ENCODE peak calls at places on chromosomes 13 and 19, in five cellular contexts. V is HCT116, W is gastrocnemius medialis, X is body of pancreas, C is upper lobe of left lung. T is an unnamed sample.

GRCh38 chr13:30738946-30739528 is 3.7 kb downstream of the ALOX5AP start:
- ATAC-seq in X (no peak), W (no peak), C (no peak), V (no peak), T (no peak)

GRCh38 chr13:27170221-27170520 is 1.4 kb downstream of the USP12 start:
- ATAC-seq in X (no peak), W (no peak), V (no peak), C (peak), T (no peak)

GRCh38 chr13:85693889-85694511 is 105.2 kb downstream of the SLITRK6 start:
- ATAC-seq in X (no peak), V (no peak), C (no peak), W (no peak), T (no peak)

GRCh38 chr19:27776020-27776419 is 1436.9 kb downstream of the UQCRFS1 start:
- ATAC-seq in V (peak), W (peak), X (no peak), C (no peak), T (no peak)

GRCh38 chr13:109744512-109745051 is 41.8 kb downstream of the IRS2 start:
- ATAC-seq in W (peak), X (peak), V (no peak), C (peak), T (no peak)

GRCh38 chr13:40932252-40932651 is 86.9 kb downstream of the ELF1 start:
- ATAC-seq in V (no peak), C (no peak), X (no peak), W (peak), T (no peak)

GRCh38 chr13:33218426-33218825 is 67.1 kb downstream of the STARD13 start:
- ATAC-seq in V (peak), C (no peak), X (no peak), W (no peak), T (no peak)

GRCh38 chr13:27148900-27149299 is 22.7 kb downstream of the USP12 start:
- ATAC-seq in C (no peak), W (no peak), X (no peak), V (no peak), T (no peak)

GRCh38 chr13:95192998-95193397 is 108.3 kb downstream of the ABCC4 start:
- ATAC-seq in V (no peak), C (no peak), X (no peak), W (peak), T (no peak)

GRCh38 chr13:84649853-84650252 is 767.6 kb upstream of the SLITRK1 start:
- ATAC-seq in C (no peak), V (no peak), X (no peak), W (no peak), T (no peak)

GRCh38 chr13:34048652-34049051 is 230.7 kb downstream of the RFC3 start:
- ATAC-seq in C (no peak), V (no peak), W (no peak), X (no peak), T (no peak)

GRCh38 chr13:82938644-82939043 is 943.6 kb downstream of the SLITRK1 start:
- ATAC-seq in V (no peak), C (no peak), W (no peak), X (no peak), T (no peak)

GRCh38 chr19:44968670-44969069 is 13.5 kb downstream of the CLPTM1 start:
- ATAC-seq in V (no peak), X (no peak), C (no peak), W (no peak), T (no peak)

GRCh38 chr19:42420055-42420544 is 7.1 kb downstream of the LIPE start:
- ATAC-seq in C (no peak), V (peak), W (no peak), X (no peak), T (no peak)

GRCh38 chr19:41698746-41699230 is 9.6 kb upstream of the CEACAM5 start:
- ATAC-seq in X (peak), V (no peak), C (no peak), W (no peak), T (no peak)

GRCh38 chr19:45395524-45396388 is 9.1 kb downstream of the PPP1R13L start:
- ATAC-seq in W (no peak), V (no peak), C (no peak), X (no peak), T (no peak)

DNA sequence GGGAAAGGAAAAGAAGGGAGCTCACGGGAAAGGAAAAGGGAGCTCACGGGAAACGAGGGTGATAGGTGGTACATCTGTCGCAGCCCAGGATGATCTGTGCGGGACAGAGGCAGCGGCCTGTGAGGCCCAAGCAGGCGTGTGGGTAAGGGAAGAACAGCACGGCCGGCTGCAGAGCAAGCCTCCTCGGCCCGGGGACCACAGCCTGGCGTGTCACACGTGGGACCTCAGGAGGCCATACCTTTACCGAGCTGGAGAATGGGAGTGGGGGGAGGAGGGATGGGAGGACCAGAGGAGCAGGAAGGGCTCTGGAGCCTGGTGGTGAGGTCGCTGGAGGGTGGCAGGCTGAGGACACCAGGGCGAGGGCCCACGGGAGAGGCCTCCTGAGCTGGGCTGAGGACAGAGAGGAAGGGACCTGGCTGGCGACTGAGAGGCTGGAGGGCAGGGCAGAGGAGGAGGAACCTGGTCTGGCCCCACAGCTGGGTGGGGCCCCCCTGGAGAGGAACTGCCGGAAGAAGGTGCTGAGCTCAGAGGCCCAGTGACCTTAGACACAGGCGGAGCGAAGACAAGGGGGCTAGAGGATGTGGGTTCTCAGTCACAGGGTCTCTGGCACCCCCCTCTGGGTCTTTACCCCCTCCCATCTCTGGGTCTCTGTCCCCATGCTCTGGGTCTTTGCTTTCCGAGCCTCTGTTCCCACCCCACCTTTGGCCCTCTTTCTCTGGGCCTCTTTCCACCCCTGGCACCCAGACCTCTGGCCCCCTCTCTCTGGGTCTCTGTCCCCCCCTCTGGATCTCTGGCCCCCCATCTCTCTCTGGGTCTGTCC is 2.9 kb upstream of the FTL start:
- ATAC-seq in W (no peak), X (no peak), V (peak), C (peak), T (no peak)
- TF ChIP-seq POLR2A in W (peak), X (no peak), V (peak), C (no peak), T (peak)

DNA sequence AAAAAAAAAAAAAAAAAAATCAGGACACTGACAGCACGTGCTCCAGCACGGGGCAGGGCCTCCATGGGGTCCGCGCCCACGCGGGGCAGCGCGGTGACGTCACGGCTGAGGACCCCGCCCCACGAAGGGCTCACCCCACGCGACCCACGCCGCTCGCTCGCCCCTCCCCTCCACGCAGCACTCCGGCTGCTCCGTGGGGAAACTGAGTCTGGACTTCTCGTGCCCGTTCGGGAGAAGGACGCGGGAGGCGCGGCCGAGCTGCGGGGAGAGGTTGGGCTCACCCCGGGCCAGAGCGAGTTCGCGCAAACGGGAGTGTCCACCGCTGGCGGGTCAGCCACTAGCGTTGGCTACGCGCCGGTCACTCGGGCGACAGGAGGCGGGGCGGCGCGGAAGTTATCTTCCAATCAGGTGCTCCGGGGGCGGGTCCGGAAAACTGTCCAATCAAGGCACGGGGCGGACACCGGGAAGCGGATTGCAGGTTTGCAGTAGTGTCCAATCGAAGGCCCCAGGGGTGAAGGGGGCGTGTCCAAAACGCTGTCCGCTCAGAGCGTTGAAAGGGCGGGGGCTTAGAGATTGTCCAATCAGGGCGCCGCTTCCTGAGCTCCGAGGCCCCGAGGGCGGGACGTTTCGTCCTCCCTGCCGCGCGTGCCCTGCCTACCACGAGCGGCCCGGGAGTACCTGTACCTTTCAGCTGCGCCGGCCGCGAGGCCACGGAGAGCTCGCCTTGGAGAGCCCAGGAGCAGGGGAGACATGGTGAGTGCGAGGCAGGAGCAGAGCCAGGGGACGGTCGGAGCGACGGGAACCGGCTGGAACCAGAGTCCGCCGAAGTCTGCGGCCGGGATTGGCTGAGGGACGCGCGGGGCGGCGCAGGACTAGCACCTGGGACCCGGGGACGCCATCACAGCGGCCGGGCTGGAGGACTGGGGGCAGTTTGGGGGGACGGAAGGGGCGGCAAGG is at the start of gene ZNF57:
- ATAC-seq in W (peak), X (peak), C (peak), V (peak), T (peak)
- TF ChIP-seq POLR2A in W (peak), X (peak), C (no peak), V (peak), T (peak)

GRCh38 chr19:16206637-16207036 is 8.9 kb downstream of the AP1M1 start:
- ATAC-seq in X (no peak), V (no peak), C (no peak), W (no peak), T (no peak)
- TF ChIP-seq POLR2A in X (no peak), V (no peak), C (no peak), W (no peak), T (no peak)

GRCh38 chr13:99086149-99086868 is 108.4 kb upstream of the DOCK9 start:
- ATAC-seq in X (peak), W (peak), C (peak), V (peak), T (peak)
- TF ChIP-seq POLR2A in X (peak), W (peak), C (no peak), V (peak), T (peak)

GRCh38 chr19:9615828-9616227 is 5.2 kb downstream of the ZNF561 start:
- ATAC-seq in C (no peak), W (no peak), X (no peak), V (no peak), T (no peak)

GRCh38 chr19:9620842-9621155 is 233 bp downstream of the ZNF561 start:
- ATAC-seq in W (peak), C (no peak), X (peak), V (peak), T (peak)

GRCh38 chr19:9622531-9622930 is 1.5 kb upstream of the ZNF561 start:
- ATAC-seq in W (no peak), C (no peak), V (no peak), X (no peak), T (no peak)

GRCh38 chr19:9621156-9622037 is at the start of gene ZNF561:
- ATAC-seq in X (peak), C (peak), W (peak), V (peak), T (peak)
- TF ChIP-seq POLR2A in X (peak), C (no peak), W (no peak), V (peak), T (peak)

GRCh38 chr13:52195052-52195837 is 35.8 kb upstream of the NEK3 start:
- ATAC-seq in V (no peak), C (peak), W (peak), X (peak), T (peak)
- TF ChIP-seq POLR2A in V (no peak), C (no peak), W (no peak), X (peak), T (no peak)

GRCh38 chr19:23116802-23117571 is at the start of gene ZNF730:
- ATAC-seq in C (peak), X (peak), W (no peak), V (no peak), T (peak)
- TF ChIP-seq POLR2A in C (no peak), X (no peak), W (no peak), V (no peak), T (no peak)

GRCh38 chr19:18271433-18271841 is 2.8 kb downstream of the IQCN start:
- ATAC-seq in V (no peak), C (peak), X (no peak), W (no peak), T (no peak)

GRCh38 chr19:18274303-18274775 is at the start of gene IQCN:
- ATAC-seq in X (no peak), C (peak), V (peak), W (peak), T (peak)

GRCh38 chr19:18270304-18270703 is 3.9 kb downstream of the IQCN start:
- ATAC-seq in C (no peak), W (no peak), V (no peak), X (no peak), T (no peak)

GRCh38 chr19:18274776-18275356 is 614 bp upstream of the IQCN start:
- ATAC-seq in X (peak), C (peak), W (peak), V (peak), T (peak)

GRCh38 chr19:18273566-18274302 is 518 bp downstream of the IQCN start:
- ATAC-seq in V (no peak), W (no peak), C (no peak), X (no peak), T (no peak)
- TF ChIP-seq POLR2A in V (no peak), W (no peak), C (no peak), X (no peak), T (no peak)

T was measured in gastroesophageal sphincter.